ENCODE peak calls at places on chromosomes 7 and 10, in eight cellular contexts. J, A, F, C, Q, G, R and X are unnamed samples.

GRCh38 chr7:120591-120991 is 71.8 kb upstream of the FAM20C start:
- DNase-seq in J (peak; percentile 45), A (no peak), F (no peak), C (peak; percentile 80), Q (no peak), G (no peak), R (no peak), X (no peak)

GRCh38 chr7:116591202-116592040 is 66.6 kb downstream of the CAV1 start:
- DNase-seq in J (no peak), A (no peak), F (peak; percentile 74), C (no peak), Q (peak; percentile 52), G (no peak), R (no peak), X (no peak)

GRCh38 chr7:151503902-151504714 is 15.6 kb downstream of the RHEB start:
- DNase-seq in J (no peak), A (no peak), F (peak; percentile 73), C (no peak), Q (peak; percentile 91), G (no peak), R (no peak), X (no peak)

GRCh38 chr10:75935650-75936400 is 504.4 kb downstream of the LRMDA start:
- DNase-seq in J (no peak), A (no peak), F (no peak), C (no peak), Q (no peak), G (no peak), R (no peak), X (no peak)

GRCh38 chr7:155947051-155947450 is 134.8 kb upstream of the SHH start:
- DNase-seq in J (no peak), A (no peak), F (peak; percentile 85), C (no peak), Q (peak; percentile 54), G (no peak), R (no peak), X (no peak)

GRCh38 chr10:133182190-133182589 is 22.2 kb downstream of the KNDC1 start:
- DNase-seq in J (no peak), A (no peak), F (no peak), C (no peak), Q (no peak), G (no peak), R (peak; percentile 57), X (no peak)

GRCh38 chr10:16943301-16944080 is 126.3 kb upstream of the RSU1 start:
- DNase-seq in J (no peak), A (no peak), F (no peak), C (no peak), Q (no peak), G (no peak), R (no peak), X (no peak)

GRCh38 chr7:41315764-41316163 is 387.1 kb downstream of the INHBA start:
- DNase-seq in J (no peak), A (no peak), F (no peak), C (no peak), Q (no peak), G (no peak), R (no peak), X (no peak)

GRCh38 chr7:620885-621284 is 101.2 kb upstream of the PDGFA start:
- DNase-seq in J (no peak), A (no peak), F (no peak), C (no peak), Q (no peak), G (no peak), R (no peak), X (no peak)

GRCh38 chr7:3028071-3028766 is 15.4 kb downstream of the CARD11 start:
- DNase-seq in J (no peak), A (peak; percentile 37), F (peak; percentile 71), C (peak; percentile 60), Q (peak; percentile 46), G (no peak), R (no peak), X (no peak)

GRCh38 chr7:45162943-45163691 is 5.5 kb downstream of the RAMP3 start:
- DNase-seq in J (no peak), A (no peak), F (no peak), C (no peak), Q (no peak), G (no peak), R (no peak), X (no peak)

GRCh38 chr7:19061331-19061730 is 56.1 kb downstream of the TWIST1 start:
- DNase-seq in J (no peak), A (no peak), F (no peak), C (no peak), Q (peak; percentile 10), G (no peak), R (no peak), X (no peak)

GRCh38 chr10:14062528-14063260 is 268.0 kb downstream of the FRMD4A start:
- DNase-seq in J (no peak), A (no peak), F (no peak), C (no peak), Q (peak; percentile 54), G (no peak), R (no peak), X (no peak)

GRCh38 chr7:143282124-143282523 is 2.6 kb upstream of the TMEM139 start:
- DNase-seq in J (no peak), A (no peak), F (no peak), C (no peak), Q (no peak), G (no peak), R (no peak), X (no peak)

GRCh38 chr7:130397472-130397871 is 17.2 kb downstream of the CPA1 start:
- DNase-seq in J (no peak), A (no peak), F (no peak), C (no peak), Q (no peak), G (no peak), R (no peak), X (no peak)

GRCh38 chr7:159272739-159273138 is 128.1 kb upstream of the VIPR2 start:
- DNase-seq in J (no peak), A (no peak), F (no peak), C (no peak), Q (no peak), G (no peak), R (no peak), X (no peak)

GRCh38 chr7:20444041-20444440 is 113.3 kb downstream of the ITGB8 start:
- DNase-seq in J (no peak), A (no peak), F (no peak), C (no peak), Q (peak; percentile 6), G (no peak), R (no peak), X (no peak)

GRCh38 chr10:20363666-20364065 is 533.4 kb downstream of the NEBL start:
- DNase-seq in J (no peak), A (no peak), F (no peak), C (no peak), Q (no peak), G (no peak), R (no peak), X (no peak)

DNA sequence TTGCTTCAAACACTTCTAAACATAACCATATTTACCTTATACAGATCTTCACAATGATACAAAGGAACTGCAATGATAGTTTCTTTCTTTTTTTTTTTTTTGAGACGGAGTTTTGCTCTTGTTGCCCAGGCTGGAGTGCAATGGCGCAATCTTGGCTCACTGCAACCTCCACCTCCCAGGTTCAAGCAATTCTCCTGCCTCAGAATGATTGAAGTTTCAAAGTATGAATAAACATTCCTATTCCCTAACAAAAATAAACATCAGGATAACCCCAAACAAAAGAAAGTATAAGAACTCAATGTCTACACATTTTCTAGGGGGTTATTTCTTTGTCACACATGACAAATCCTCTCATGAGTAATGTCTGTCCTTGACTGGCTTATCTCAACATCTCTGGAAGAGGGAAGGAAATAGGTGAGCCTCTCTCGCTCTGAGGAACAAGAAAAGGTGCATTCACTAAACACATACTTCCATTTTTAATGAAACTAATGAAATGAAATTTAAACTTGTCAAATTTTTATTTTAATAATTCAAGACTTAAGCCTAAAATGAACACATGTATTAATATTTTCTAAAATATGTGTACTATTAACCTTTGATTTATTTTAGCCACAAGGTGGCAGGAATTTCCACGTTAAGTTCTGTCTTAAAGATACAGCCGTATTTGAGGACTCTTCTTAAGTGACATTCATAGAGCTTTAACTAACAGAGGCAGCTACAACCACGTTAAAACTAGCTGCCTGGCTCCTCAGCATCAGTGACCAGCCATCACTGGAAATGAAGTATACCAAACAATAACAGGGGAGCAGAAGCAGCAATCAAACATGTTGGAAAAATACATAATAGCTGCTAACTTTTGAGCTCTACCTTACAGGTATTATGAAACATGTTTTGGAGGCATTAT is 58.3 kb downstream of the MALSU1 start:
- DNase-seq in J (no peak), A (no peak), F (peak; percentile 87), C (no peak), Q (peak; percentile 56), G (no peak), R (no peak), X (peak; percentile 15)
- TF ChIP-seq CTCF in J (no peak), A (no peak), F (peak; percentile 75), C (peak; percentile 28), Q (peak; percentile 43), G (no peak), R (no peak), X (peak; percentile 23)

DNA sequence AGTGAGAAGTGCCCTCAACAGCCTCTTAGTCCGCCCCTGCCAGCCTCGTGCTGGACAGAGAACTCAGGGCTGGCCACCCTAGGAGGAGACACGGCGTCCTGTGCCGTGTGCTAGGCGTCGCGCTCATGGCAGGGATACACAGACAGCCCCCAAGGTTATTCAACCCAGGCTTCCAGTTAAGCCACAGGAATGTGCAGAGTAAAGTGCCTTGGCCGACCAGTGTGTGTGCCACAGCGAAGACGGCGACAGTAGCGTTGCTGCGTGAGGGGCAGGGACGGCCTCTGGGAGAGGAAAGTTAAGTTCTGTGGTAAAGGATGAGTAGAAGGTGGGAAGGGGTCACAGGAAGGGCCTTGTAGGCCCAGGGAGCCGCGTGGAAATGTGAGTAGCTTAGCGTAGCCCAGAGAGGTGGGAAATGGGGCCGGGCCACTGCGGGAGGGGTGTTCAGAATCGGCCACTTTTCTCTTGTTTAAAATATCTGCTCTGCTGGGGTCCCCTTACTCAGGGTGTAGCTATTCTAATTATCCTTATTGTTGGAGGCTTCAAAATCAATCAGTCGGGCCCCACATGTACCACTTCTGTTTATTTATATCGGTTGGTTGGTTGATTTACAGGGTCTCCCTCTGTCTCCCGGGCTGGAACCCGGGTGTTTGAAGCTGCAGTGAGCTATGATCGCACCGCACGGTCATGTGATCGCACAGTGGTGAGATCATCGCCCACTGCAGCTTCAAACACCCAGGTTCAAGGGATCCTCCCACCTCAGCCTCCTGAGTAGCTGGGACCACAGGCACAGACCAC is 24.5 kb downstream of the TMEM120A start:
- DNase-seq in J (no peak), A (no peak), F (no peak), C (no peak), Q (no peak), G (peak; percentile 7), R (no peak), X (no peak)
- H3K36me3 ChIP-seq in J (peaks cover 7% of the 10 kb centered on the region), A (no peaks in the 10 kb centered on the region), F (no peaks in the 10 kb centered on the region), C (peaks cover 35% of the 10 kb centered on the region), Q (peaks cover 17% of the 10 kb centered on the region), G (no peaks in the 10 kb centered on the region), R (no peaks in the 10 kb centered on the region), X (peaks cover 5% of the 10 kb centered on the region)

GRCh38 chr7:35253182-35253679 is 669 bp downstream of the TBX20 start:
- DNase-seq in J (no peak), A (no peak), F (no peak), C (no peak), Q (no peak), G (no peak), R (no peak), X (no peak)
- H3K4me3 ChIP-seq in J (peak overlapping the region; percentile 50), A (peak overlapping the region; percentile 18), F (no peak overlapping the region), C (peak overlapping the region; percentile 38), Q (no peak overlapping the region), G (peak overlapping the region; percentile 62), R (peak overlapping the region; percentile 78), X (no peak overlapping the region)

GRCh38 chr7:100248483-100248882 is 28.7 kb downstream of the PVRIG start:
- DNase-seq in J (no peak), A (no peak), F (no peak), C (no peak), Q (no peak), G (no peak), R (no peak), X (no peak)

GRCh38 chr7:100247152-100247757 is 27.5 kb downstream of the PVRIG start:
- DNase-seq in J (no peak), A (peak; percentile 20), F (peak; percentile 92), C (no peak), Q (peak; percentile 86), G (no peak), R (no peak), X (no peak)
- TF ChIP-seq CTCF in J (no peak), A (no peak), F (no peak), C (no peak), Q (no peak), G (no peak), R (no peak), X (no peak)